ENCODE peak calls at places on chromosomes 2 and 18, in eight cellular contexts. I, J, W, N, K, F, V and Y are unnamed samples.

GRCh38 chr2:144596074-144596871 is 76.4 kb upstream of the ZEB2 start:
- DNase-seq in I (no peak), J (no peak), W (peak), N (no peak), K (no peak), F (peak), V (no peak), Y (peak)

GRCh38 chr18:61154866-61155265 is 178.4 kb upstream of the CDH20 start:
- DNase-seq in I (no peak), J (no peak), W (no peak), N (no peak), K (no peak), F (no peak), V (no peak), Y (no peak)

GRCh38 chr18:44518091-44518490 is 162.6 kb upstream of the SETBP1 start:
- DNase-seq in I (no peak), J (no peak), W (no peak), N (no peak), K (no peak), F (no peak), V (no peak), Y (no peak)

GRCh38 chr2:174195253-174195652 is 53.1 kb downstream of the OLA1 start:
- DNase-seq in I (no peak), J (no peak), W (peak), N (no peak), K (no peak), F (no peak), V (no peak), Y (no peak)

GRCh38 chr2:142940606-142941223 is 63.3 kb downstream of the KYNU start:
- DNase-seq in I (no peak), J (no peak), W (no peak), N (no peak), K (no peak), F (no peak), V (no peak), Y (no peak)

GRCh38 chr2:24816884-24817283 is 23.7 kb downstream of the CENPO start:
- DNase-seq in I (peak), J (no peak), W (peak), N (peak), K (no peak), F (no peak), V (no peak), Y (no peak)

GRCh38 chr2:134177351-134177931 is 76.4 kb upstream of the MGAT5 start:
- DNase-seq in I (no peak), J (no peak), W (no peak), N (no peak), K (no peak), F (peak), V (no peak), Y (no peak)

GRCh38 chr18:56565596-56566355 is 72.6 kb downstream of the TXNL1 start:
- DNase-seq in I (peak), J (no peak), W (peak), N (peak), K (no peak), F (no peak), V (no peak), Y (no peak)

GRCh38 chr2:112181571-112182290 is 43.5 kb downstream of the FBLN7 start:
- DNase-seq in I (no peak), J (no peak), W (no peak), N (no peak), K (no peak), F (peak), V (peak), Y (no peak)

GRCh38 chr2:165646321-165646801 is 147.7 kb downstream of the GALNT3 start:
- DNase-seq in I (no peak), J (peak), W (no peak), N (peak), K (no peak), F (peak), V (no peak), Y (no peak)

GRCh38 chr2:61520261-61520660 is 17.9 kb downstream of the XPO1 start:
- DNase-seq in I (no peak), J (no peak), W (no peak), N (no peak), K (no peak), F (no peak), V (no peak), Y (no peak)

GRCh38 chr2:66434679-66435548 is at the start of gene MEIS1:
- DNase-seq in I (peak), J (peak), W (peak), N (peak), K (peak), F (peak), V (peak), Y (peak)

GRCh38 chr2:43124667-43125057 is 101.7 kb downstream of the ZFP36L2 start:
- DNase-seq in I (no peak), J (no peak), W (no peak), N (no peak), K (no peak), F (peak), V (no peak), Y (no peak)

GRCh38 chr18:24404591-24404990 is 7.0 kb upstream of the OSBPL1A start:
- DNase-seq in I (no peak), J (no peak), W (no peak), N (no peak), K (no peak), F (no peak), V (no peak), Y (no peak)

GRCh38 chr2:111659361-111660281 is 224.4 kb downstream of the ANAPC1 start:
- DNase-seq in I (no peak), J (no peak), W (peak), N (peak), K (no peak), F (peak), V (peak), Y (peak)

GRCh38 chr2:57828221-57828620 is 218.4 kb upstream of the VRK2 start:
- DNase-seq in I (no peak), J (no peak), W (no peak), N (no peak), K (no peak), F (no peak), V (no peak), Y (no peak)

GRCh38 chr2:236997086-236997485 is 88.6 kb upstream of the COPS8 start:
- DNase-seq in I (no peak), J (no peak), W (no peak), N (no peak), K (no peak), F (no peak), V (no peak), Y (no peak)

GRCh38 chr2:29401994-29402393 is 286.8 kb downstream of the CLIP4 start:
- DNase-seq in I (no peak), J (peak), W (no peak), N (no peak), K (no peak), F (no peak), V (no peak), Y (no peak)

GRCh38 chr18:70139138-70139537 is 66.3 kb downstream of the RTTN start:
- DNase-seq in I (no peak), J (no peak), W (no peak), N (no peak), K (no peak), F (no peak), V (no peak), Y (no peak)

GRCh38 chr18:5410582-5410981 is 115.1 kb upstream of the ZBTB14 start:
- DNase-seq in I (no peak), J (no peak), W (no peak), N (no peak), K (no peak), F (no peak), V (no peak), Y (no peak)

GRCh38 chr2:26396734-26397298 is 4.9 kb upstream of the DRC1 start:
- DNase-seq in I (no peak), J (no peak), W (no peak), N (no peak), K (no peak), F (no peak), V (no peak), Y (no peak)

GRCh38 chr2:120915670-120916069 is 180.0 kb downstream of the GLI2 start:
- DNase-seq in I (no peak), J (no peak), W (no peak), N (no peak), K (no peak), F (no peak), V (no peak), Y (no peak)

GRCh38 chr18:13893418-13893760 is 21.9 kb downstream of the MC2R start:
- DNase-seq in I (no peak), J (no peak), W (no peak), N (no peak), K (no peak), F (no peak), V (no peak), Y (no peak)

GRCh38 chr2:120641366-120641771 is 94.3 kb upstream of the GLI2 start:
- DNase-seq in I (no peak), J (no peak), W (peak), N (no peak), K (no peak), F (no peak), V (peak), Y (no peak)

GRCh38 chr18:26941608-26942007 is 76.1 kb upstream of the AQP4 start:
- DNase-seq in I (no peak), J (no peak), W (no peak), N (no peak), K (no peak), F (no peak), V (no peak), Y (no peak)

GRCh38 chr18:64710105-64710861 is 561.4 kb upstream of the LINC00305 start:
- DNase-seq in I (no peak), J (no peak), W (no peak), N (no peak), K (no peak), F (no peak), V (no peak), Y (no peak)

GRCh38 chr18:5463390-5463789 is 80.4 kb downstream of the EPB41L3 start:
- DNase-seq in I (no peak), J (no peak), W (no peak), N (peak), K (no peak), F (peak), V (no peak), Y (peak)

GRCh38 chr2:128594953-128595677 is 276.4 kb upstream of the HS6ST1 start:
- DNase-seq in I (no peak), J (no peak), W (no peak), N (no peak), K (no peak), F (peak), V (peak), Y (no peak)

GRCh38 chr2:230684222-230685164 is 28.1 kb upstream of the CAB39 start:
- DNase-seq in I (no peak), J (no peak), W (peak), N (no peak), K (no peak), F (peak), V (no peak), Y (no peak)